ENCODE peak calls at places on chromosomes 6 and 20, in nine cellular contexts. Z is body of pancreas, Y is PC-9, R is IMR-90, L is tibial artery, H is HCT116, K is GM23338, T is ovary, Q is Panc1. N is an unnamed sample.
A peak's percentile ranks its signal among the peaks of the same experiment; 100 is the strongest.

GRCh38 chr6:81475646-81476045 is 276.8 kb downstream of the TENT5A start:
- DNase-seq in Z (no peak), Y (no peak), R (no peak), L (no peak), H (no peak), K (no peak), T (no peak), Q (no peak), N (no peak)

GRCh38 chr20:45377191-45377775 is 842 bp downstream of the TP53TG5 start:
- DNase-seq in Z (no peak), Y (no peak), R (no peak), L (no peak), H (no peak), K (no peak), T (no peak), Q (no peak), N (no peak)

GRCh38 chr6:118372413-118372812 is 175.7 kb upstream of the PLN start:
- DNase-seq in Z (no peak), Y (no peak), R (peak; percentile 62), L (no peak), H (no peak), K (no peak), T (no peak), Q (no peak), N (peak; percentile 10)

GRCh38 chr6:14337157-14337556 is 219.6 kb downstream of the CD83 start:
- DNase-seq in Z (no peak), Y (no peak), R (peak; percentile 16), L (no peak), H (no peak), K (no peak), T (no peak), Q (no peak), N (no peak)

GRCh38 chr20:363319-364078 is 16.6 kb downstream of the NRSN2 start:
- DNase-seq in Z (no peak), Y (peak; percentile 43), R (peak; percentile 36), L (no peak), H (no peak), K (no peak), T (no peak), Q (no peak), N (peak; percentile 72)

GRCh38 chr6:166955121-166955864 is 1.1 kb downstream of the RNASET2 start:
- DNase-seq in Z (peak; percentile 28), Y (no peak), R (no peak), L (no peak), H (no peak), K (peak; percentile 44), T (peak; percentile 37), Q (no peak), N (no peak)

GRCh38 chr20:37905969-37906613 is 3.2 kb downstream of the VSTM2L start:
- DNase-seq in Z (no peak), Y (no peak), R (no peak), L (no peak), H (no peak), K (no peak), T (no peak), Q (no peak), N (no peak)

GRCh38 chr6:7773914-7774313 is 48.0 kb downstream of the BMP6 start:
- DNase-seq in Z (no peak), Y (no peak), R (no peak), L (no peak), H (no peak), K (no peak), T (no peak), Q (no peak), N (no peak)

GRCh38 chr6:35084041-35084491 is 57.1 kb downstream of the TCP11 start:
- DNase-seq in Z (no peak), Y (no peak), R (no peak), L (peak; percentile 60), H (no peak), K (no peak), T (no peak), Q (no peak), N (no peak)

GRCh38 chr6:127869772-127870404 is 31.0 kb downstream of the THEMIS start:
- DNase-seq in Z (no peak), Y (no peak), R (no peak), L (no peak), H (no peak), K (no peak), T (no peak), Q (no peak), N (no peak)

GRCh38 chr20:5884465-5885335 is 65.6 kb downstream of the TRMT6 start:
- DNase-seq in Z (no peak), Y (no peak), R (no peak), L (no peak), H (no peak), K (no peak), T (no peak), Q (no peak), N (no peak)

GRCh38 chr6:21348462-21349195 is 244.9 kb upstream of the SOX4 start:
- DNase-seq in Z (no peak), Y (no peak), R (peak; percentile 61), L (no peak), H (no peak), K (peak; percentile 45), T (peak; percentile 29), Q (peak; percentile 20), N (peak; percentile 33)

GRCh38 chr6:3628143-3628840 is 123.2 kb downstream of the PXDC1 start:
- DNase-seq in Z (no peak), Y (no peak), R (no peak), L (no peak), H (no peak), K (no peak), T (no peak), Q (no peak), N (no peak)

GRCh38 chr6:19261642-19262041 is 575.5 kb upstream of the ID4 start:
- DNase-seq in Z (no peak), Y (no peak), R (no peak), L (no peak), H (no peak), K (no peak), T (no peak), Q (no peak), N (no peak)

GRCh38 chr6:153044295-153044694 is 41.8 kb upstream of the MTRF1L start:
- DNase-seq in Z (no peak), Y (peak; percentile 54), R (no peak), L (no peak), H (no peak), K (no peak), T (no peak), Q (no peak), N (peak; percentile 68)

GRCh38 chr20:11195899-11196558 is 522.2 kb upstream of the JAG1 start:
- DNase-seq in Z (no peak), Y (no peak), R (peak; percentile 95), L (no peak), H (no peak), K (no peak), T (no peak), Q (no peak), N (peak; percentile 92)

GRCh38 chr6:139762587-139763031 is 388.2 kb upstream of the CITED2 start:
- DNase-seq in Z (no peak), Y (peak; percentile 59), R (peak; percentile 19), L (no peak), H (no peak), K (no peak), T (no peak), Q (no peak), N (peak; percentile 24)

GRCh38 chr6:139763468-139764214 is 389.2 kb upstream of the CITED2 start:
- DNase-seq in Z (no peak), Y (no peak), R (peak; percentile 35), L (no peak), H (no peak), K (no peak), T (no peak), Q (no peak), N (no peak)

GRCh38 chr6:139766796-139767195 is 392.3 kb upstream of the CITED2 start:
- DNase-seq in Z (no peak), Y (no peak), R (no peak), L (no peak), H (no peak), K (no peak), T (no peak), Q (no peak), N (no peak)

GRCh38 chr6:139765825-139766285 is 391.4 kb upstream of the CITED2 start:
- DNase-seq in Z (no peak), Y (peak; percentile 100), R (peak; percentile 74), L (no peak), H (peak; percentile 55), K (no peak), T (no peak), Q (peak; percentile 86), N (peak; percentile 72)

GRCh38 chr6:139764498-139764986 is 390.1 kb upstream of the CITED2 start:
- DNase-seq in Z (no peak), Y (peak; percentile 99), R (peak; percentile 99), L (no peak), H (peak; percentile 83), K (no peak), T (no peak), Q (peak; percentile 96), N (peak; percentile 96)
- TF ChIP-seq CTCF in Z (no peak), Y (no peak), R (no peak), L (no peak), H (no peak), K (no peak), T (no peak), Q (no peak), N (no peak)

GRCh38 chr20:53657732-53658131 is 64.1 kb upstream of the ZNF217 start:
- DNase-seq in Z (no peak), Y (no peak), R (no peak), L (no peak), H (no peak), K (peak; percentile 48), T (no peak), Q (no peak), N (no peak)
- H3K4me3 ChIP-seq in Z (no peak overlapping the region), Y (no peak overlapping the region), R (no peak overlapping the region), L (no peak overlapping the region), H (no peak overlapping the region), K (no peak overlapping the region), T (no peak overlapping the region), Q (no peak overlapping the region), N (no peak overlapping the region)

DNA sequence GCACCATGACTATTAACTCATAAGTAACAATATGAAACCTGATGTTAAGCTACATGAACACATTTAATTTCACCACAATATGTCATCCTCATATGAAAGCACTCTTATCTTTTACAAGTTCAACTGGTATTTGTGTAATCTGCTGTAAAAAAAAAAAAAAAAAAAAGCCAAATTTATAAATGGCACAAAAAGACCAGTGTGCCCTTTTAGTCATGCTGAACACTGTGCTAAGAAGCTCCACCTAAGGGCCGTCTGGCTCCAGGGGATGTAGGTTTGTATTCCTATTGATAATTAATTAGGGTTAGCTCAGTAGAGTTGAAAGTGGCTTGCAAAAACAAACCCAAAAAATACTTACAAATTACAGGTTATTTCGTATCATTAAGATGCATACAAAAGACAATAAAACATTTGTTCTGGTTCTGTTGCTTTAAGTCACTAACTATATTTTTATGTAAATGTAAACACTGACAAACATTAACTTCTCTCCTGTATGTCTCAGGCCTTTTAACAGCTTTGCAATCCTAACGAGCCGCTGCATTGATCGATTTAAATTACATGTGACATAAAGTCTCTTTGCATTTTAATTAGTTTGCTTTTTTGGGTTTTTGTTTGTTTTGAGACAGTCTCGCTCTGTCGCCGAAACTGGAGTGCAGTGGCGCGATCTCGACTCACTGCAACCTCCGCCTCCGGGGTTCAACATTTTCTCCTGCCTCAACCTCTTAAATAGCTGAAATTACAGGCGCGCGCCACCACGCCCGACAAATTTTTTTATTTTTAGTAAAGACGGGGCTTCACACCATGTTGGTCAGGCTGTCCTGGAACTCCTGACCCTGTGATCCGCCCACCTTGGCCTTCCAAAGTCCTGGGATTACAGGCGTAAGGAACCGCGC is 110.8 kb downstream of the HFE start:
- DNase-seq in Z (no peak), Y (peak; percentile 60), R (peak; percentile 27), L (no peak), H (peak; percentile 35), K (peak; percentile 51), T (no peak), Q (no peak), N (peak; percentile 45)
- H3K27me3 ChIP-seq in Z (peaks cover 5% of the 10 kb centered on the region), Y (no peaks in the 10 kb centered on the region), R (no peaks in the 10 kb centered on the region), L (no peaks in the 10 kb centered on the region), H (no peaks in the 10 kb centered on the region), K (no peaks in the 10 kb centered on the region), T (no peaks in the 10 kb centered on the region), Q (no peaks in the 10 kb centered on the region), N (no peaks in the 10 kb centered on the region)

GRCh38 chr6:113907107-113907506 is 50.0 kb downstream of the MARCKS start:
- DNase-seq in Z (no peak), Y (no peak), R (no peak), L (no peak), H (no peak), K (no peak), T (no peak), Q (no peak), N (no peak)
- TF ChIP-seq CTCF in Z (no peak), Y (no peak), R (no peak), L (no peak), H (no peak), K (peak; percentile 14), T (no peak), Q (peak; percentile 4), N (no peak)